ENCODE peak calls at places on chromosomes 2 and 18, in ten cellular contexts. One of them, this sample, is unnamed.

GRCh38 chr2:62556082-62556481 is 50.1 kb upstream of the TMEM17 start:
- DNase-seq in endodermal cell: no peak
- DNase-seq in kidney: no peak
- DNase-seq in heart right ventricle: no peak
- DNase-seq in tibial artery: no peak
- DNase-seq in fibroblast of lung: no peak
- DNase-seq in mammary epithelial cell: no peak
- DNase-seq in IMR-90: no peak
- DNase-seq in A549: no peak
- DNase-seq in brain microvascular endothelial cell: no peak
- DNase-seq in this sample: no peak

GRCh38 chr2:119679846-119680245 is 845 bp downstream of the TMEM177 start:
- DNase-seq in fibroblast of lung: no peak
- DNase-seq in A549: no peak
- DNase-seq in kidney: no peak
- DNase-seq in tibial artery: no peak
- DNase-seq in mammary epithelial cell: no peak
- DNase-seq in IMR-90: no peak
- DNase-seq in endodermal cell: peak
- DNase-seq in heart right ventricle: no peak
- DNase-seq in brain microvascular endothelial cell: no peak
- DNase-seq in this sample: peak

GRCh38 chr2:215712850-215713230 is 277.0 kb upstream of the FN1 start:
- DNase-seq in IMR-90: peak
- DNase-seq in A549: no peak
- DNase-seq in mammary epithelial cell: no peak
- DNase-seq in tibial artery: no peak
- DNase-seq in kidney: no peak
- DNase-seq in fibroblast of lung: peak
- DNase-seq in endodermal cell: no peak
- DNase-seq in brain microvascular endothelial cell: no peak
- DNase-seq in heart right ventricle: no peak
- DNase-seq in this sample: no peak

GRCh38 chr2:28958689-28959088 is 22.4 kb upstream of the TOGARAM2 start:
- DNase-seq in tibial artery: no peak
- DNase-seq in mammary epithelial cell: peak
- DNase-seq in kidney: peak
- DNase-seq in IMR-90: peak
- DNase-seq in brain microvascular endothelial cell: peak
- DNase-seq in A549: peak
- DNase-seq in fibroblast of lung: peak
- DNase-seq in endodermal cell: peak
- DNase-seq in heart right ventricle: peak
- DNase-seq in this sample: peak

GRCh38 chr2:176518823-176519222 is 249.6 kb downstream of the MTX2 start:
- DNase-seq in fibroblast of lung: no peak
- DNase-seq in IMR-90: no peak
- DNase-seq in kidney: no peak
- DNase-seq in tibial artery: no peak
- DNase-seq in heart right ventricle: peak
- DNase-seq in endodermal cell: peak
- DNase-seq in A549: no peak
- DNase-seq in brain microvascular endothelial cell: no peak
- DNase-seq in mammary epithelial cell: no peak
- DNase-seq in this sample: no peak

GRCh38 chr2:157182834-157183396 is 74.6 kb upstream of the GALNT5 start:
- DNase-seq in fibroblast of lung: peak
- DNase-seq in endodermal cell: no peak
- DNase-seq in heart right ventricle: no peak
- DNase-seq in brain microvascular endothelial cell: peak
- DNase-seq in IMR-90: peak
- DNase-seq in A549: peak
- DNase-seq in mammary epithelial cell: peak
- DNase-seq in tibial artery: no peak
- DNase-seq in kidney: no peak
- DNase-seq in this sample: no peak

GRCh38 chr2:43010428-43011141 is 215.8 kb downstream of the ZFP36L2 start:
- DNase-seq in kidney: no peak
- DNase-seq in IMR-90: peak
- DNase-seq in mammary epithelial cell: peak
- DNase-seq in endodermal cell: peak
- DNase-seq in brain microvascular endothelial cell: no peak
- DNase-seq in A549: no peak
- DNase-seq in tibial artery: no peak
- DNase-seq in heart right ventricle: no peak
- DNase-seq in fibroblast of lung: no peak
- DNase-seq in this sample: no peak

GRCh38 chr2:7191927-7192326 is 274.7 kb downstream of the RNF144A start:
- DNase-seq in mammary epithelial cell: peak
- DNase-seq in kidney: no peak
- DNase-seq in brain microvascular endothelial cell: peak
- DNase-seq in A549: peak
- DNase-seq in fibroblast of lung: peak
- DNase-seq in endodermal cell: no peak
- DNase-seq in tibial artery: no peak
- DNase-seq in heart right ventricle: no peak
- DNase-seq in IMR-90: peak
- DNase-seq in this sample: no peak

GRCh38 chr18:8609711-8610441 is 639 bp downstream of the RAB12 start:
- DNase-seq in kidney: peak
- DNase-seq in mammary epithelial cell: no peak
- DNase-seq in endodermal cell: peak
- DNase-seq in fibroblast of lung: no peak
- DNase-seq in A549: no peak
- DNase-seq in tibial artery: no peak
- DNase-seq in heart right ventricle: no peak
- DNase-seq in brain microvascular endothelial cell: no peak
- DNase-seq in IMR-90: no peak
- DNase-seq in this sample: no peak

DNA sequence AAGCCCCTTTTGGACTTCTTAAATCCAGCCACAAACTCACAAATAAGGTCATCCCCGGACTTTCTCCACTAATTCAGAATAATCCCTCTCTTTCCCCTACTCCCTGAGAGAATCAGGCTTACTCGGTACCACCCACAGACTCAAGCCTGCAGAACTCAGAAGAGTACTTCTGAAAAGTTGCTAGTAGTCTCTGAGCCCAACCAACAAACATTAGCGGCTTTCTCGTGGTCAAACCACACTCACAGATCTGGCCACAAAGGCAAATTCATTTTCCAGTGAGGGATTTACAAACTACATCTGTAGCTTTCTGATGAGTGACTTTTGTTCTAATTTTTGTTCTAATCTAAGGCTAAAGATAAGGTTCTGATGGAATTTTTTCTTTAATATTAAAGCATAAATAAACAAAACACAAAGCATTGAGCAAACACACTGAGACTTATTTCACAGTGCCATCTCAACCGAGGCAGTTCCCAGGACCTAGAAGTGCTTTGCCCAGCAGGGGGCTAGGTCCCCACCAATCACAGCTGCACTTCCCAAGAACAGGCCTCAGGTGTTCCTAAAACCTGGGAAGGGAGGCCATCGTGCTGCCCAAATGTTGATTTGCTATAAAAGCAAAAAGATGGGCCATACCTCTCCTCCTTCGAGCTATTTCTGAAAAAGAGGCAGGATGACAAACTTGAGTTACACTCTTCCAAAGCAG is 110.7 kb downstream of the COLEC12 start:
- DNase-seq in tibial artery: no peak
- DNase-seq in mammary epithelial cell: no peak
- DNase-seq in kidney: no peak
- DNase-seq in fibroblast of lung: peak
- DNase-seq in IMR-90: peak
- DNase-seq in brain microvascular endothelial cell: no peak
- DNase-seq in endodermal cell: peak
- DNase-seq in heart right ventricle: no peak
- DNase-seq in A549: no peak
- DNase-seq in this sample: no peak
- TF ChIP-seq CTCF in tibial artery: no peak
- TF ChIP-seq CTCF in mammary epithelial cell: no peak
- TF ChIP-seq CTCF in kidney: no peak
- TF ChIP-seq CTCF in fibroblast of lung: peak
- TF ChIP-seq CTCF in IMR-90: peak
- TF ChIP-seq CTCF in brain microvascular endothelial cell: peak
- TF ChIP-seq CTCF in endodermal cell: peak
- TF ChIP-seq CTCF in heart right ventricle: no peak
- TF ChIP-seq CTCF in A549: no peak
- TF ChIP-seq CTCF in this sample: no peak

GRCh38 chr2:110978148-110978547 is 142.6 kb upstream of the BCL2L11 start:
- DNase-seq in kidney: no peak
- DNase-seq in mammary epithelial cell: no peak
- DNase-seq in IMR-90: no peak
- DNase-seq in tibial artery: no peak
- DNase-seq in fibroblast of lung: no peak
- DNase-seq in endodermal cell: no peak
- DNase-seq in heart right ventricle: no peak
- DNase-seq in brain microvascular endothelial cell: no peak
- DNase-seq in A549: no peak
- DNase-seq in this sample: no peak
- H3K27ac ChIP-seq in kidney: no peak
- H3K27ac ChIP-seq in mammary epithelial cell: no peak
- H3K27ac ChIP-seq in IMR-90: no peak
- H3K27ac ChIP-seq in tibial artery: no peak
- H3K27ac ChIP-seq in fibroblast of lung: no peak
- H3K27ac ChIP-seq in endodermal cell: no peak
- H3K27ac ChIP-seq in heart right ventricle: no peak
- H3K27ac ChIP-seq in brain microvascular endothelial cell: no peak
- H3K27ac ChIP-seq in A549: no peak
- H3K27ac ChIP-seq in this sample: no peak

GRCh38 chr2:236753611-236754010 is 184.0 kb downstream of the ACKR3 start:
- DNase-seq in brain microvascular endothelial cell: no peak
- DNase-seq in A549: no peak
- DNase-seq in endodermal cell: no peak
- DNase-seq in mammary epithelial cell: no peak
- DNase-seq in kidney: no peak
- DNase-seq in IMR-90: no peak
- DNase-seq in fibroblast of lung: no peak
- DNase-seq in tibial artery: no peak
- DNase-seq in heart right ventricle: no peak
- DNase-seq in this sample: no peak

GRCh38 chr2:236749346-236749745 is 179.7 kb downstream of the ACKR3 start:
- DNase-seq in kidney: no peak
- DNase-seq in A549: no peak
- DNase-seq in endodermal cell: no peak
- DNase-seq in mammary epithelial cell: peak
- DNase-seq in fibroblast of lung: peak
- DNase-seq in heart right ventricle: no peak
- DNase-seq in IMR-90: peak
- DNase-seq in tibial artery: peak
- DNase-seq in brain microvascular endothelial cell: peak
- DNase-seq in this sample: no peak

GRCh38 chr2:236754234-236754924 is 184.8 kb downstream of the ACKR3 start:
- DNase-seq in IMR-90: no peak
- DNase-seq in endodermal cell: no peak
- DNase-seq in brain microvascular endothelial cell: no peak
- DNase-seq in tibial artery: peak
- DNase-seq in heart right ventricle: no peak
- DNase-seq in A549: no peak
- DNase-seq in fibroblast of lung: no peak
- DNase-seq in mammary epithelial cell: no peak
- DNase-seq in kidney: no peak
- DNase-seq in this sample: no peak

GRCh38 chr2:236755278-236755840 is 185.7 kb downstream of the ACKR3 start:
- DNase-seq in mammary epithelial cell: no peak
- DNase-seq in IMR-90: no peak
- DNase-seq in tibial artery: no peak
- DNase-seq in A549: no peak
- DNase-seq in endodermal cell: no peak
- DNase-seq in brain microvascular endothelial cell: no peak
- DNase-seq in fibroblast of lung: no peak
- DNase-seq in heart right ventricle: no peak
- DNase-seq in kidney: no peak
- DNase-seq in this sample: no peak

DNA sequence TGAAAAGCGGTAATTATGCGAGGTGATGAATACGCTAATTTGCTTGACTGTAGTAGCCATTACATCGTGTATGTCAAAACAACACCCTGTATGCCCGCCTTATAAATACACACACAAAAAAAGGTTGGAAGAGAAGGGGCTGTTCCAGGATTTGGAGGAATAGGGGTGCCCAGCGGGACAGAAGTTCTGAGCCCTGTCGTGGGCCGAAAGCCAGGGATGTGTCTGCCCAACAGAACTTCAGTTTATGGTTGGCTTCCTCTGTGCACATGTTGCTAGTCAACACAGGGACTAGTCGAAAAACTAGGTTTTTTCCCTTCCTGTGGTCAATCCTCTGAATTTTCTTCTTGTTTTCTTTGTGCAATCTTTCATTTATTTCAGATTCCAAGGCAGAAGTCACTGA is 182.5 kb downstream of the ACKR3 start:
- DNase-seq in A549: no peak
- DNase-seq in heart right ventricle: no peak
- DNase-seq in fibroblast of lung: no peak
- DNase-seq in endodermal cell: no peak
- DNase-seq in IMR-90: no peak
- DNase-seq in brain microvascular endothelial cell: no peak
- DNase-seq in kidney: no peak
- DNase-seq in mammary epithelial cell: no peak
- DNase-seq in tibial artery: peak
- DNase-seq in this sample: no peak
- H3K4me3 ChIP-seq in A549: no peak
- H3K4me3 ChIP-seq in heart right ventricle: no peak
- H3K4me3 ChIP-seq in fibroblast of lung: no peak
- H3K4me3 ChIP-seq in endodermal cell: no peak
- H3K4me3 ChIP-seq in IMR-90: no peak
- H3K4me3 ChIP-seq in brain microvascular endothelial cell: no peak
- H3K4me3 ChIP-seq in kidney: no peak
- H3K4me3 ChIP-seq in mammary epithelial cell: no peak
- H3K4me3 ChIP-seq in tibial artery: no peak
- H3K4me3 ChIP-seq in this sample: no peak

DNA sequence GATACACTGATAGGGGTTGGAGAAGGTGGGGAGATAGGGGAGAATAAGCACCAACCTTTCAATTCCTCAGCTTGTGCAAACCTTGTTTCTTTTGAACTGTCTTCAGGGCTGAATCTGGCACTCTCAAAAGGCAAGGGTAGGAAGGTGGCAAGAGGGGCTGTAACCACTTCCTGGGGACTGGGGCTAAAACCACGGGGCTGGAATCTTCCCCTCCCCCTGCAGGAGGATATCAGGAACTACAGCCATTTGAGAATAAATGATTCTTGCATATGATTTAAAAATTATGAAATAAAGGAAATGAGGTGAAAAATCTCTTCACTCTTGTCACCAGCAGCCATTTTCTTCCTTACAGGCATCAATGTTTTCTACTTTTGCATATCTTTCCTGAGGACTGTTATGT is 50.8 kb downstream of the ATOH8 start:
- DNase-seq in brain microvascular endothelial cell: no peak
- DNase-seq in heart right ventricle: no peak
- DNase-seq in fibroblast of lung: no peak
- DNase-seq in mammary epithelial cell: no peak
- DNase-seq in IMR-90: no peak
- DNase-seq in kidney: peak
- DNase-seq in tibial artery: no peak
- DNase-seq in A549: peak
- DNase-seq in endodermal cell: no peak
- DNase-seq in this sample: no peak
- TF ChIP-seq CTCF in brain microvascular endothelial cell: peak
- TF ChIP-seq CTCF in heart right ventricle: peak
- TF ChIP-seq CTCF in fibroblast of lung: peak
- TF ChIP-seq CTCF in mammary epithelial cell: peak
- TF ChIP-seq CTCF in IMR-90: peak
- TF ChIP-seq CTCF in kidney: peak
- TF ChIP-seq CTCF in tibial artery: peak
- TF ChIP-seq CTCF in A549: peak
- TF ChIP-seq CTCF in endodermal cell: peak
- TF ChIP-seq CTCF in this sample: peak

This sample was measured in coronary artery.